ENCODE peak calls at places on chromosomes 12 and 14, in eight cellular contexts. M is foreskin keratinocyte; D is pancreas; O is naive thymus-derived CD4-positive, alpha-beta T cell; U is CD8-positive, alpha-beta T cell; Q is upper lobe of left lung; T is heart right ventricle; W is upper lobe of right lung. Y is an unnamed sample.

GRCh38 chr12:42482086-42482819 is 107.3 kb downstream of the PRICKLE1 start:
- ATAC-seq in T (no peak), U (no peak), Q (peak), D (peak), M (no peak), O (no peak), W (peak), Y (peak)

GRCh38 chr14:22517117-22517720 is 71.8 kb downstream of the DAD1 start:
- ATAC-seq in T (no peak), Q (no peak), O (no peak), U (no peak), M (no peak), W (no peak), D (no peak), Y (no peak)

GRCh38 chr12:124384299-124384894 is 89.5 kb downstream of the RFLNA start:
- ATAC-seq in O (no peak), D (no peak), Q (no peak), U (no peak), W (no peak), M (no peak), T (no peak), Y (no peak)

GRCh38 chr12:104357431-104357952 is 54.0 kb downstream of the EID3 start:
- ATAC-seq in D (no peak), T (no peak), O (no peak), W (peak), Q (no peak), U (no peak), M (peak), Y (no peak)

GRCh38 chr14:72892103-72892878 is 1.6 kb downstream of the DPF3 start:
- ATAC-seq in Q (no peak), O (no peak), T (no peak), U (no peak), W (no peak), M (peak), D (no peak), Y (no peak)

GRCh38 chr14:58625438-58625837 is 12.3 kb upstream of the DACT1 start:
- ATAC-seq in T (no peak), D (no peak), M (no peak), Q (no peak), U (no peak), W (no peak), O (no peak), Y (no peak)

GRCh38 chr12:132711169-132711843 is 664 bp downstream of the PGAM5 start:
- ATAC-seq in M (peak), D (peak), W (peak), Q (no peak), U (peak), T (no peak), O (no peak), Y (peak)

GRCh38 chr12:4960030-4960429 is 50.3 kb downstream of the KCNA1 start:
- ATAC-seq in T (peak), Q (no peak), U (no peak), M (no peak), O (no peak), W (no peak), D (no peak), Y (no peak)

GRCh38 chr12:18165422-18165871 is 75.5 kb upstream of the RERGL start:
- ATAC-seq in W (no peak), M (peak), T (no peak), O (no peak), U (no peak), Q (no peak), D (no peak), Y (no peak)

GRCh38 chr14:24274101-24274543 is 2.7 kb upstream of the RABGGTA start:
- ATAC-seq in Q (peak), T (no peak), W (peak), U (no peak), M (peak), O (peak), D (peak), Y (no peak)

GRCh38 chr14:23376477-23377200 is at the start of gene CMTM5:
- ATAC-seq in U (no peak), M (no peak), O (no peak), T (peak), W (no peak), Q (no peak), D (no peak), Y (peak)

GRCh38 chr12:123119808-123120207 is 31.1 kb downstream of the PITPNM2 start:
- ATAC-seq in Q (no peak), T (no peak), O (peak), U (peak), W (no peak), D (no peak), M (no peak), Y (no peak)

GRCh38 chr14:103361868-103362267 is 23.3 kb upstream of the MARK3 start:
- ATAC-seq in D (no peak), W (peak), M (peak), U (no peak), Q (peak), T (no peak), O (peak), Y (peak)

DNA sequence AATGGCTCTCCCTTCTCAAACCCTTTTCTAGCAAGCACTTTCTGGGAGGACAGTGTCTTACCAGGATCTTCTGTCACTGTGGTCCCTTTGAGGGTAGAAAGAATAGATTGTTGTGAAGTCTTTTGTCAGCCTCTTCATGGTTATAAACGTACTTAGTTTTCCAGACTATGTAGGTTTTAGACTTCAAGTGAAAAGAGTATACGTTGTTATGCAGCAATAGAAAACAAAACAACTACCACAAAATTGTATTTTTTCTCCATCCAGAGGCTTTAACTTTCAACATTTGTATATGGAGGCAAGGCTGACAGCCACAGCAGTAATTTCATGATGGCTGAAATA is 23.7 kb downstream of the PRKCH start:
- ATAC-seq in O (peak), W (no peak), M (no peak), T (no peak), Q (no peak), U (peak), D (no peak), Y (no peak)
- H3K27ac ChIP-seq in O (peak), W (peak), M (no peak), T (peak), Q (peak), U (peak), D (no peak), Y (no peak)

GRCh38 chr12:108610336-108610815 is 12.5 kb upstream of the TMEM119 start:
- ATAC-seq in O (no peak), T (no peak), W (no peak), U (no peak), D (no peak), Q (no peak), M (no peak), Y (no peak)

GRCh38 chr12:108611884-108612415 is 14.1 kb upstream of the TMEM119 start:
- ATAC-seq in Q (no peak), O (peak), W (peak), M (peak), T (no peak), D (no peak), U (peak), Y (no peak)

GRCh38 chr12:108612788-108613282 is 15.0 kb upstream of the TMEM119 start:
- ATAC-seq in Q (no peak), U (no peak), T (no peak), D (no peak), O (no peak), M (peak), W (no peak), Y (no peak)

GRCh38 chr12:108609535-108610335 is 11.9 kb upstream of the TMEM119 start:
- ATAC-seq in M (no peak), W (peak), D (peak), T (peak), Q (peak), O (no peak), U (no peak), Y (peak)

DNA sequence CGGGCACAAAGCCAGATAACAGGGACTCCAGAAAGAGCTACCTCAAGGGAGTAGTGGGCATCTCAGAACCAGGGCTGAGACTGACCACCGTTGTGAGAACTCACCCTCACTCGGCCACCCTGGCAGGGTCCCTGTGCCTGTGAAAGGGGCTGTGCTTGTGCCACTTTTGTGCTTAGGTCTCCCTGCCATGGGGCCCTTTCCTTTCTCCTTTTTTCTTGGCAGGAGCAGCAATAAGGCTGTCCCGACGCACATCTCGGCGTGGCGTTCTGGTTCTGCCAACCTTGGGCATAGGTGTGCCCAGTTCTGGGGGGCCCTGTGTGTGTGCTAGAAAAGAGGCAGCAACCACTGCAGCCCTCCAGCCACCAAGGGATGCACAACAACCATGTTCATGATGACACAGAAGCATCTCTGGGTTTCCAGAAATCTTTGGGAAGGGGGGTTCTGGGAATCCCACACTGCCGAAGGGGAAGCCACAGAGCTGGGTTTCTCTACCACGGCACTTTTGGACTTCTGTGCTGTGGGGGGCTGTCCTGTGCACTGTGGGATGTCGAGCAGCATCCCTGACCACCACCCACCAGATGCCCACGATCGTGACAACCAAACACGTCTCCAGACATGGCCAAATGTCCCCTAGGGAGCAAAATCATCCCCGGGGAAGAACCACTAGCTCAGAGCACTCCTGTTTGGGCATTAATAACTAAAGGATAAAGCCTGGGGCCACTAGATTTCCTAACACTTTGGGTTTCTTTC is 13.1 kb upstream of the TMEM119 start:
- ATAC-seq in Q (no peak), M (no peak), W (no peak), D (no peak), U (no peak), T (no peak), O (no peak), Y (no peak)
- H3K27ac ChIP-seq in Q (no peak), M (no peak), W (no peak), D (no peak), U (no peak), T (no peak), O (no peak), Y (no peak)

DNA sequence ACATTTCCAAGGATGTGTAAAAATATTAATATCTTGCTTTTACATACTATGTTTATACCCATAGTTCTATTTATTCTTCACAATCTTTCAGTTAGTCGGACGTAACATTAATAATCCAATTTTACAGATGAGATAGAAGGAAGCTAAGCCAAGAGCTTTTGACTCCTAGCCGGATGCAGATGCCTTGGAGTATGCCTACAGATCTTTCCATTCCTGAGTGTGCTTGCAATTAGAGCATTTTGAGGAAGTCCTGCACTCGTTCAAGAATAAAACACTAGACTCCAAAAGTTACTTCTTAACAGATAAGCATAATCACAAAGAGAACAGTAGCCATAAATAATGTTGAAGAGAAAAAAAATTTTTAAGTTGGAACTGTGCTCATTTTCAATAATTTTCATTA is 337.6 kb upstream of the CLEC14A start:
- ATAC-seq in T (no peak), D (no peak), O (no peak), W (no peak), M (no peak), U (no peak), Q (no peak), Y (no peak)
- H3K27ac ChIP-seq in T (peak), D (no peak), O (no peak), W (no peak), M (no peak), U (no peak), Q (no peak), Y (no peak)

DNA sequence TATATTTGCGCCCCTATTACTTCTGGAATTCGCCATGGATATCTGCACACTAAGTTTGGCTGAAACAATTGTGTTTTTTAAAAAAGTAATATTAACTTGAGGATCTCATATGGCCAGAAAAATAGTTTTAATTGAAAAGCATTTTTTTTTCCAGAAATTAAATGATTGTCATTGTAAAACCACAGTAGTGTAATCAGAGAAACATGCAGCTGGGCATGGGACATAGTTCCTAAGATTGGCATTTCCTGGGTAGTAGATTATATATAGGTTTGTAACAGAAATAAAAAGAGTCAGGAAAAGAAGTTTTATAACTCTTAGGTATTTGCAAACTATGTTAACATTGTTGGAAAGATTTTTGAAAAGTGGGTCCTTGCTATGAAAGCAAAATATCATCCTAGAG is 17.6 kb downstream of the SSPN start:
- ATAC-seq in M (no peak), U (no peak), O (no peak), T (no peak), W (no peak), Q (no peak), D (no peak), Y (no peak)
- H3K27ac ChIP-seq in M (no peak), U (no peak), O (no peak), T (no peak), W (no peak), Q (no peak), D (no peak), Y (no peak)

GRCh38 chr12:106275458-106275857 is 27.1 kb upstream of the TCP11L2 start:
- ATAC-seq in M (no peak), W (no peak), D (peak), Q (no peak), O (no peak), T (no peak), U (no peak), Y (no peak)

GRCh38 chr12:106269150-106269771 is 21.4 kb upstream of the CKAP4 start:
- ATAC-seq in D (no peak), U (no peak), W (no peak), M (no peak), Q (no peak), O (peak), T (no peak), Y (no peak)

GRCh38 chr12:106274575-106275081 is 26.8 kb upstream of the CKAP4 start:
- ATAC-seq in M (no peak), D (peak), W (peak), T (no peak), Q (no peak), O (no peak), U (no peak), Y (no peak)

GRCh38 chr12:106274012-106274411 is 26.2 kb upstream of the CKAP4 start:
- ATAC-seq in O (no peak), T (no peak), D (peak), Q (no peak), U (no peak), W (no peak), M (no peak), Y (no peak)

GRCh38 chr12:106271575-106272505 is 24.0 kb upstream of the CKAP4 start:
- ATAC-seq in T (no peak), O (no peak), Q (no peak), D (peak), U (no peak), M (peak), W (no peak), Y (no peak)
- H3K27ac ChIP-seq in T (peak), O (no peak), Q (no peak), D (peak), U (no peak), M (no peak), W (no peak), Y (no peak)

GRCh38 chr14:71591929-71592328 is 340.3 kb upstream of the RGS6 start:
- ATAC-seq in U (peak), D (no peak), Q (no peak), O (peak), W (peak), M (peak), T (no peak), Y (no peak)

GRCh38 chr14:71586131-71586893 is 345.9 kb upstream of the RGS6 start:
- ATAC-seq in M (no peak), U (no peak), W (no peak), Q (no peak), O (no peak), T (no peak), D (peak), Y (peak)

GRCh38 chr14:71590131-71590530 is 342.1 kb upstream of the RGS6 start:
- ATAC-seq in W (no peak), O (no peak), U (no peak), Q (no peak), M (no peak), T (no peak), D (no peak), Y (no peak)

GRCh38 chr14:71588576-71589215 is 343.5 kb upstream of the RGS6 start:
- ATAC-seq in T (no peak), D (no peak), O (no peak), Q (no peak), M (no peak), W (no peak), U (no peak), Y (no peak)

DNA sequence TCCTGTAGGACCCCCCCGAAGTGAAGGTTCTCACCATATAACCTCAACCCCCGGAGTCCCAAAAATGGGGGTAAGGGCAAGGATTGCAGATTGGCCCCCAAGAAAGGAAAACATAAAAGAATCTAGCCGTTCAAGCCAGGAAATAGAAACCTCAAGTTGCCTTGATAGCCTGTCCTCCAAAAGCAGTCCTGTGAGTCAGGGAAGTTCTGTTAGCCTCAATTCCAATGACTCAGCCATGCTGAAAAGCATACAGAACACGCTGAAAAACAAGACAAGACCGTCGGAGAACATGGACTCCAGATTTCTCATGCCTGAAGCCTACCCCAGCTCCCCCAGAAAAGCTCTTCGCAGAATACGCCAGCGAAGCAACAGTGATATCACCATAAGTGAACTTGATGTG is 344.2 kb upstream of the RGS6 start:
- ATAC-seq in U (no peak), M (no peak), W (no peak), O (no peak), T (no peak), Q (no peak), D (no peak), Y (no peak)
- H3K27ac ChIP-seq in U (no peak), M (no peak), W (no peak), O (no peak), T (no peak), Q (no peak), D (no peak), Y (no peak)